ENCODE peak calls at places on chromosomes 12 and 14, in nine cellular contexts. D, R, B, F, J, H, Y, N and C are unnamed samples.

GRCh38 chr12:53713516-53713915 is 13.7 kb downstream of the CALCOCO1 start:
- DNase-seq in D (no peak), R (no peak), B (no peak), F (no peak), J (no peak), H (no peak), Y (no peak), N (no peak), C (no peak)

GRCh38 chr14:21105095-21105494 is 4.2 kb downstream of the TMEM253 start:
- DNase-seq in D (no peak), R (no peak), B (no peak), F (peak; percentile 55), J (no peak), H (no peak), Y (no peak), N (no peak), C (no peak)

GRCh38 chr12:110966081-110966760 is 45.8 kb upstream of the MYL2 start:
- DNase-seq in D (no peak), R (no peak), B (no peak), F (no peak), J (no peak), H (no peak), Y (no peak), N (no peak), C (no peak)

GRCh38 chr14:62213516-62213915 is 451.3 kb downstream of the SNAPC1 start:
- DNase-seq in D (no peak), R (no peak), B (no peak), F (no peak), J (peak; percentile 90), H (no peak), Y (peak; percentile 73), N (no peak), C (no peak)

GRCh38 chr14:44961151-44961729 is 507 bp downstream of the KLHL28 start:
- DNase-seq in D (peak; percentile 66), R (peak; percentile 55), B (peak; percentile 45), F (peak; percentile 72), J (peak; percentile 70), H (peak; percentile 91), Y (peak; percentile 79), N (peak; percentile 51), C (peak; percentile 42)

GRCh38 chr14:64760146-64760755 is 56.0 kb downstream of the PLEKHG3 start:
- DNase-seq in D (no peak), R (no peak), B (peak; percentile 61), F (peak; percentile 58), J (peak; percentile 34), H (peak; percentile 83), Y (peak; percentile 43), N (peak; percentile 70), C (peak; percentile 52)

GRCh38 chr12:31578632-31579031 is 12.3 kb downstream of the DENND5B start:
- DNase-seq in D (no peak), R (no peak), B (no peak), F (no peak), J (peak; percentile 75), H (no peak), Y (peak; percentile 14), N (no peak), C (no peak)

GRCh38 chr12:96907681-96908163 is 665 bp downstream of the NEDD1 start:
- DNase-seq in D (no peak), R (no peak), B (no peak), F (peak; percentile 48), J (peak; percentile 39), H (peak; percentile 57), Y (peak; percentile 55), N (no peak), C (no peak)

GRCh38 chr14:82075566-82075965 is 541.9 kb upstream of the SEL1L start:
- DNase-seq in D (no peak), R (no peak), B (no peak), F (peak; percentile 13), J (peak; percentile 2), H (peak; percentile 66), Y (no peak), N (peak; percentile 27), C (no peak)

GRCh38 chr12:90909069-90909676 is 45.8 kb downstream of the CCER1 start:
- DNase-seq in D (no peak), R (no peak), B (no peak), F (peak; percentile 70), J (peak; percentile 60), H (peak; percentile 41), Y (peak; percentile 64), N (no peak), C (no peak)

GRCh38 chr14:60646202-60646886 is 2.9 kb downstream of the SIX1 start:
- DNase-seq in D (peak; percentile 68), R (no peak), B (no peak), F (no peak), J (no peak), H (no peak), Y (no peak), N (no peak), C (peak; percentile 76)

GRCh38 chr12:110775997-110776396 is 33.3 kb upstream of the PPP1CC start:
- DNase-seq in D (no peak), R (no peak), B (no peak), F (no peak), J (no peak), H (no peak), Y (no peak), N (no peak), C (no peak)

GRCh38 chr12:1500095-1500801 is 94.1 kb downstream of the FBXL14 start:
- DNase-seq in D (no peak), R (no peak), B (peak; percentile 64), F (no peak), J (peak; percentile 67), H (no peak), Y (peak; percentile 79), N (no peak), C (no peak)

GRCh38 chr12:67239061-67239460 is 30.1 kb upstream of the CAND1 start:
- DNase-seq in D (no peak), R (no peak), B (no peak), F (no peak), J (peak; percentile 11), H (no peak), Y (no peak), N (no peak), C (no peak)

GRCh38 chr14:32978691-32979255 is 40.1 kb downstream of the NPAS3 start:
- DNase-seq in D (no peak), R (no peak), B (no peak), F (no peak), J (no peak), H (no peak), Y (no peak), N (no peak), C (no peak)

GRCh38 chr12:78181544-78182162 is 351.0 kb downstream of the NAV3 start:
- DNase-seq in D (no peak), R (no peak), B (no peak), F (peak; percentile 14), J (no peak), H (peak; percentile 70), Y (peak; percentile 16), N (no peak), C (no peak)

GRCh38 chr12:91404362-91404899 is 221.8 kb upstream of the DCN start:
- DNase-seq in D (no peak), R (no peak), B (no peak), F (no peak), J (no peak), H (no peak), Y (no peak), N (no peak), C (no peak)

GRCh38 chr12:43749016-43749415 is 9.6 kb downstream of the PUS7L start:
- DNase-seq in D (no peak), R (no peak), B (no peak), F (no peak), J (no peak), H (no peak), Y (no peak), N (no peak), C (no peak)

DNA sequence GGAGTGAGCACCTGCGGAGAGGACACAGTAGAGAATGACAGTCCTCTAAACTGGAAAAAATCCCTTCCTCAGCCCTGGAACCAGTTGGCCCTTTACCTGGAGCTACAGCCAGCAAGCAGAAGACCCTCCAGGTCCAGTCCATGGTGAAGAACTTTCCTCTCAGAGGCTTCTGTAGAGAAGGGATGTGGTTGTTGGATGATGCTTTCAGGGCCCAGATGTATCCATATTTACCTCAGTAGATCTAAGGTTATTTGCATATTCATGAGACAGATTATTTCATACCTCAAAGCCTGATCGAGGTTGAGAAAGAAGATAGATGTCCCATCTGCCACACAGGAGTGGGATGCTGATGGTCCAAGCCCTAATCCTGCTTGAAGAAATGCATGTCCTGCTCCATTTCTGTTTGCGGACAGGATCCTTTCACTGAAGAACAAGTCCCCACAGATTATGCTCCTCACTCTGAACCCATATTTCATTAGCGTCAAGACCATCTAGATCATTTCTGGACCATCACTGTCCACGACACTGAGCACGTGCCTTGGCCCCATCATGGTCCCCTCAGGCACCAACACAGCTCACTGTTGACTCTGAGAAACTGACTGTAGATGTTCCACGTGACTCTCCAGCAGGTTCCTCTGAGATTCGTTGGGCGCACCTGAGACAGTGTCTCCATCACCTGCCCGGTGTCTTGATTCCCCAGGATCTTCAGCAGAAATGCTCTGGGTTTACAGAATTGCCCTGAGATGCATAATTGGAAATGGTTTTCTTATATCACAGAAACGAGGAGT is 985.2 kb downstream of the TMEM121 start:
- DNase-seq in D (no peak), R (no peak), B (no peak), F (no peak), J (no peak), H (no peak), Y (no peak), N (no peak), C (no peak)
- H3K4me1 ChIP-seq in D (no peaks in the 10 kb centered on the region), R (no peaks in the 10 kb centered on the region), B (no peaks in the 10 kb centered on the region), F (no peaks in the 10 kb centered on the region), J (no peaks in the 10 kb centered on the region), H (peaks cover 4% of the 10 kb centered on the region), Y (no peaks in the 10 kb centered on the region), N (no peaks in the 10 kb centered on the region), C (no peaks in the 10 kb centered on the region)

DNA sequence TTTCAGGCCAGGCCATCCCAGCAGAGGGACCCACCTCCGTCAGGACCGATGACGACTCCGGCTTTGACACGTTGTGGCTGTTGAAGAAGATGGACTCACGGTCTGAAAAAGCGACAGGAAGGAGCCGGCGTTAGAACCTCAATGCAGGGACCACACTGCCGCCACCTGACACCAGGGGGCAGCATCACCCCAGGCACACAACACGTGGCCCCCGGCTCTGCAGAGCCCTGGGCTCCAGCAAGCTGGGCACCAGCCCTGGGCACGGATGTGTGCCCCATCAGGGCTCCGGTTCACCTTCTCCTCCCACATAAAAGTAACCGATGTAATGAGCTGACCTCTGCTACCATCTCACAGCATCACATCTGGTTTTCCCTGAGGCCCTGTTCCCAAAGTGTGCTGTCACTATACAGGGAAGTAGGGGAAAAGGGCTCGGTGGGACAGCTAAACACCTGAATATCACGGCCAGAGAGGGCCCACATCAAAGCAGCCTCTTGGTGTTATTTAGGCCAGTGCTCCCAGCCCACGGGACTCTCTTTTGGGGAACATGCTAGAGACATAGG is 29.0 kb downstream of the CHGA start:
- DNase-seq in D (peak; percentile 77), R (peak; percentile 78), B (peak; percentile 77), F (peak; percentile 72), J (peak; percentile 36), H (peak; percentile 94), Y (peak; percentile 58), N (peak; percentile 86), C (peak; percentile 39)
- H3K27ac ChIP-seq in D (peak overlapping the region; percentile 85), R (no peak overlapping the region), B (no peak overlapping the region), F (no peak overlapping the region), J (no peak overlapping the region), H (no peak overlapping the region), Y (no peak overlapping the region), N (no peak overlapping the region), C (no peak overlapping the region)

GRCh38 chr14:94469261-94469660 is 6.7 kb downstream of the SERPINA9 start:
- DNase-seq in D (no peak), R (no peak), B (no peak), F (no peak), J (no peak), H (no peak), Y (no peak), N (no peak), C (no peak)
- H3K4me1 ChIP-seq in D (no peaks in the 10 kb centered on the region), R (no peaks in the 10 kb centered on the region), B (no peaks in the 10 kb centered on the region), F (no peaks in the 10 kb centered on the region), J (no peaks in the 10 kb centered on the region), H (peaks cover 79% of the 10 kb centered on the region), Y (peaks cover 6% of the 10 kb centered on the region), N (no peaks in the 10 kb centered on the region), C (no peaks in the 10 kb centered on the region)

GRCh38 chr12:85156569-85156968 is 120.4 kb downstream of the LRRIQ1 start:
- DNase-seq in D (no peak), R (no peak), B (no peak), F (no peak), J (no peak), H (no peak), Y (no peak), N (no peak), C (no peak)
- H3K27ac ChIP-seq in D (no peak overlapping the region), R (no peak overlapping the region), B (no peak overlapping the region), F (no peak overlapping the region), J (no peak overlapping the region), H (no peak overlapping the region), Y (no peak overlapping the region), N (no peak overlapping the region), C (no peak overlapping the region)